ENCODE peak calls at places on chromosomes 16 and 17, in five cellular contexts. E is AG09319, M is HFF-Myc, Z is A549, L is endothelial cell. D is an unnamed sample.

GRCh38 chr16:3195975-3196374 is 8.0 kb downstream of the OR1F1 start:
- DNase-seq in M (no peak), E (no peak), L (no peak), Z (no peak), D (no peak)

GRCh38 chr16:47905771-47906170 is 250.0 kb downstream of the ABCC12 start:
- DNase-seq in E (no peak), M (no peak), Z (no peak), L (no peak), D (no peak)

GRCh38 chr16:29653436-29653835 is 9.6 kb upstream of the SPN start:
- DNase-seq in M (no peak), Z (no peak), L (no peak), E (no peak), D (no peak)

GRCh38 chr16:89155851-89156739 is 15.5 kb upstream of the CDH15 start:
- DNase-seq in E (no peak), Z (no peak), M (no peak), L (no peak), D (no peak)

GRCh38 chr16:58488531-58488930 is 11.4 kb upstream of the NDRG4 start:
- DNase-seq in E (no peak), Z (no peak), L (no peak), M (no peak), D (peak)

GRCh38 chr17:2214887-2215615 is 88.5 kb downstream of the SMG6 start:
- DNase-seq in E (no peak), Z (no peak), L (no peak), M (no peak), D (no peak)

GRCh38 chr16:67431077-67431804 is at the start of gene HSD11B2:
- DNase-seq in L (peak), M (no peak), E (no peak), Z (peak), D (peak)

GRCh38 chr17:69853533-69854262 is 221.3 kb upstream of the KCNJ16 start:
- DNase-seq in Z (no peak), M (no peak), L (no peak), E (no peak), D (no peak)

GRCh38 chr16:49671325-49671724 is 184.6 kb downstream of the ZNF423 start:
- DNase-seq in M (no peak), E (no peak), Z (no peak), L (no peak), D (no peak)

GRCh38 chr16:11517926-11518325 is 68.8 kb downstream of the LITAF start:
- DNase-seq in L (no peak), E (no peak), Z (no peak), M (no peak), D (no peak)

GRCh38 chr17:45291170-45291805 is 25.5 kb downstream of the MAP3K14 start:
- DNase-seq in E (no peak), M (no peak), Z (no peak), L (no peak), D (peak)

GRCh38 chr17:50076221-50076590 is 18.9 kb upstream of the PDK2 start:
- DNase-seq in L (no peak), Z (no peak), E (no peak), M (no peak), D (no peak)

GRCh38 chr17:82679586-82680465 is 18.7 kb downstream of the RAB40B start:
- DNase-seq in L (no peak), Z (no peak), E (no peak), M (no peak), D (peak)

GRCh38 chr17:37039269-37039668 is 90.5 kb downstream of the AATF start:
- DNase-seq in L (no peak), Z (no peak), E (no peak), M (no peak), D (no peak)

GRCh38 chr17:37406635-37407455 is at the start of the genes ACACA and TADA2A:
- DNase-seq in M (peak), Z (peak), L (peak), E (peak), D (peak)

GRCh38 chr16:12646098-12646489 is 157.6 kb downstream of the CPPED1 start:
- DNase-seq in M (no peak), E (no peak), Z (no peak), L (no peak), D (no peak)

DNA sequence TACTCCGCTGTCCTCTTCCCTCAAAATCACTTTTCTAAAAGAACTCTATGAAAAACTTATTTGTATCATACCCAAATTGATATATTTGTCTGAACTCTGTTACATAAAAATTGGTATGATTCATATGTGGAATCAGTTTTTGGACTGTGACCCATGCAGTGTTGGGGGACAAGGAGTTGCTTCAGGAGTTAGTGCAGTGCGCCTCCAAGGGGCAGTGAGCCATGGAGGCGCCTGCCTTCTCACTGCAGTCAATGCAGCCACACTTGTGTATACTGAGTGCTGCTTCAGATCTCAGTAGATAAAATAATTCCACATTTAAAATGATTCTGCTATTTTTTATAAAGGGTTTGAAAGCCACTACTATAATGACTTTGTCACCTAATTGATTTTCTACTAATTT is 32.5 kb downstream of the DGKE start:
- DNase-seq in Z (no peak), E (no peak), M (no peak), L (no peak), D (no peak)
- TF ChIP-seq CTCF in Z (peak), E (no peak), M (no peak), L (no peak), D (no peak)

DNA sequence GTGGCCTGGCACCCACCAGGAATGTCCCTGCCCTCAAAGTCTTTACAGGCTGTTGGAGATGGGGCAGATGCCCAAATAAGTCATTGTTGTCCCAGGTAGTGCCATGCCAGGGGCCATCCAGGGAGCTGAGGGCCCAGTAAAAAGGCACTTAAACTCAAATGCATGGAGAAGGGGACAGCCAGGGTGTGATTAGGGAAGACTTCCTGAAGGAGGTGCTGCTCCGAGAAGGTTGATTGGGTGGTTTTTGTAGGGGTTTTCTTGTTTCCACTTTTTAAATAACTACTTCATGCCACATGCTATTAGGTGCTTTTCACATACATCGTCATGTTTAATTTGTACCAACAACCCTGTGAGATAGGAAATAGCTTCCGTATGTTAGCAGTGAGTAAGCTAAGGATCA is 66.9 kb downstream of the RAI1 start:
- DNase-seq in M (no peak), Z (no peak), L (no peak), E (no peak), D (no peak)
- TF ChIP-seq CTCF in M (peak), Z (peak), L (no peak), E (no peak), D (no peak)

DNA sequence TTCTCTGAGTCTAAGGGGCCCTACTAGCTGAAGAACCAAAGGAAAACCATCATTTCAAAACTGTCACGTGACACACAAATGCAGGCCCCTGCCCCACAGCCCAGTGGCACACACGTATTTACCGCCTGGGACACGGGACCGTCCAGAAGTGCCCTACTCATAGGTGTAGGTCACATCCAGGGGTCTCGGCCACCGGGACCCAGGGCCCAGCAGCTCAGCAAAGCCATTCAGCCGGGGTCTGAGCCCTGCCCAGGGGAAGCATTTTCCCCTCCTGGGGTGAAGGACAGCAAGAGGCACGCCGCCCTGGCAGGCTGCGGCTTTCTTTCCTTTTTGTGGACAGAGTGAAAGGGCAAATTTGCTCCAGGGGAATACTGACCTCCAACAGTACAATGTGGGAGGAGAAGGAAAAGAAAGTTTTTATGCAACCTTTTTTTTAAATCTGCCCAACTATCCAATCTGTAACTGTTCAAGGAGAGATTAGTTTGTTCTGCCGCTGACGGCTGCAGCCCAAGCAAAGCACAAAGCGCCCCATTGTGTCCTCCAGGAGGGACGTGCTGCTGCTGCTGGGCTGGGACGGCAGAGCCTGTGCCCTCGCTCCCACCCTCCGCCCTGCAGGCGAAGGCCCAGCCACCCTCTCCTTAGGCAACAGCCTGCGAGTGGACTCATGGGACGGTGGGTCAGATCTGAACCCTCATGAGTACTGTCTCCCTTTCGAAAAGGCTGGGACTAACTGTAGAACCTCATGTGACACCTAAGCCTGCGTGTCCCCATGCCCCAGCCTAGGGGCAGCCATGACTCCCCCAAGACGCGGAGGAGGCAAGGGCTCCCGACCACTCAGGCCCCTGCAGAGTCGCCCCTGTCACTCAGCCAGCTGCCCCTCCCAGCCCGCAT is 21.3 kb downstream of the SLC7A5 start:
- DNase-seq in Z (no peak), E (no peak), M (no peak), L (no peak), D (no peak)
- TF ChIP-seq CTCF in Z (no peak), E (no peak), M (no peak), L (no peak), D (no peak)

GRCh38 chr16:52558448-52558847 is 11.5 kb upstream of the TOX3 start:
- DNase-seq in E (no peak), L (no peak), M (no peak), Z (no peak), D (no peak)

GRCh38 chr16:52557236-52557635 is 10.3 kb upstream of the TOX3 start:
- DNase-seq in L (no peak), Z (no peak), E (no peak), M (no peak), D (no peak)

GRCh38 chr16:52563767-52564611 is 17.0 kb upstream of the TOX3 start:
- DNase-seq in E (no peak), L (no peak), Z (no peak), M (no peak), D (no peak)

GRCh38 chr16:52562770-52563169 is 15.8 kb upstream of the TOX3 start:
- DNase-seq in Z (no peak), L (no peak), E (no peak), M (no peak), D (no peak)

DNA sequence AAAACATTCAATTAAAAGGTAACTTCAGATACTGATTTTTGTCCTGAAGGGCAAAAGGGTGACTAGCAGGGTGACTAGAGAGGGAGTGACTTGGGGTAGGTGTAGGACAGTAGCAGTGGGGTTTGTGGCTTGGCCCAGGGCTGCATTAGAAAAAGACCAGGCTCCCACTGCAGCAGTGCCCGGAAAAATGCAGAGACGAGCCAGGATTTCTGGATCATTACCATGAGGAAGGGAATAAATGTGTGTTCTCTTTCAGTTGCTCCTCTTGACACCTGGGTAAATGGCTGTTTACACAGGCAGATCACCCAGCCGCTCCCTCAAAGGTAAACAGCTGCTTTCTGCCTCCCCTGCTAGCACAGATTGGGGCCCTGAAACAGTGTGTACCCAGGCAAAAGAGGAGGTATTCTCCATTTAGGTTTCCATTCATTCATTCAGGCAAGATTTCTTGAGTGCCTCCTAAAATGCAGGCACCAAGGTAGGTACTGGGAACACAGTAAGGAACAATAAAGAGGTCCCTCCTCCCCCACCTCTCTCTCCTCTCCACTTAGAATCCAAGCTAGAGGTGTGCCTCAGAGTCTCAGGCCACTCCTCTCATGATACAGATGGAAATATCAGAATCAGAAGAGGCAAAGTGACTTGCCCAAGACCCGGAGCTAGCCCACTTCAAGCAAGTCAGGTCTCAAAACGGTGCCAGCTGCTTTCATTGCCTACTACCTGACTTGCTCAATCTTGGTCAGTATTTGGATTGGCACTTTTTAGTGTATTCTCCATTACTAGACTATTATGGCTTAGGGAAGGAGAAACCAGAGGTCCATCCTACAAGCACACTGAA is 15.2 kb upstream of the TOX3 start:
- DNase-seq in E (no peak), L (no peak), M (no peak), Z (no peak), D (no peak)
- TF ChIP-seq CTCF in E (no peak), L (no peak), M (no peak), Z (no peak), D (no peak)

DNA sequence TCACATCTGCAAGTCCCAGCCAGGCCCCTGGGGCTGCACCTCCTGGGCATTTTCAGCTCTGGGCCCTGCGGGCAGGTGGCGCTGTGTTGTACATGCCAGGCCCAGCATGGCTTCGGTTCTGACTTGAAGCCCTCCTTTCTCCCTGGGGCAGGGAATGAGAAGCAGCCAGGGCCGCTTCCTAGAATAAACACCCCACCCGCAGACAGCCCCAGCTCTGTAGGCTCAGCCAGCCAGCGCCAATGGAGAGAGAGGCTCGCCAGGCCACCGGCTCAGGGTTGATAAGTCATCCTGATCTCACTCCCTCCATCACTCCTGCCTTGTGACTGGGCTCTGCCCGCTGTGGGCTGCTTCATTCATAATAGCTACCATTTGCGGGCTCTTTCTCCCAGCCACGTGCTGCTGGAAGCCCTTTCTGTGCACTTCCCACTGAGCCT is 6.0 kb upstream of the GLIS2 start:
- DNase-seq in L (peak), Z (peak), M (no peak), E (peak), D (peak)
- TF ChIP-seq CTCF in L (peak), Z (peak), M (peak), E (peak), D (peak)

GRCh38 chr17:4596636-4597380 is 12.5 kb downstream of the SMTNL2 start:
- DNase-seq in L (peak), E (no peak), M (no peak), Z (no peak), D (no peak)

GRCh38 chr17:4593021-4593797 is 8.9 kb downstream of the SMTNL2 start:
- DNase-seq in Z (no peak), M (no peak), E (no peak), L (no peak), D (no peak)

GRCh38 chr17:4592240-4593005 is 8.1 kb downstream of the SMTNL2 start:
- DNase-seq in L (no peak), Z (no peak), E (no peak), M (no peak), D (no peak)

GRCh38 chr17:4591529-4591928 is 7.2 kb downstream of the SMTNL2 start:
- DNase-seq in Z (peak), M (no peak), E (no peak), L (no peak), D (peak)

GRCh38 chr17:4594406-4595349 is 10.3 kb downstream of the SMTNL2 start:
- DNase-seq in M (no peak), E (no peak), Z (no peak), L (peak), D (no peak)
- TF ChIP-seq CTCF in M (peak), E (no peak), Z (no peak), L (peak), D (peak)

GRCh38 chr17:73944366-73944765 is 259.1 kb upstream of the RPL38 start:
- DNase-seq in Z (no peak), M (no peak), E (no peak), L (no peak), D (no peak)

GRCh38 chr17:73949903-73950302 is 253.6 kb upstream of the RPL38 start:
- DNase-seq in E (no peak), Z (no peak), M (no peak), L (no peak), D (no peak)

GRCh38 chr17:73950515-73950914 is 253.0 kb upstream of the RPL38 start:
- DNase-seq in E (no peak), L (no peak), Z (no peak), M (no peak), D (no peak)

GRCh38 chr17:73943416-73943770 is 260.1 kb upstream of the RPL38 start:
- DNase-seq in E (no peak), Z (no peak), L (no peak), M (no peak), D (no peak)

DNA sequence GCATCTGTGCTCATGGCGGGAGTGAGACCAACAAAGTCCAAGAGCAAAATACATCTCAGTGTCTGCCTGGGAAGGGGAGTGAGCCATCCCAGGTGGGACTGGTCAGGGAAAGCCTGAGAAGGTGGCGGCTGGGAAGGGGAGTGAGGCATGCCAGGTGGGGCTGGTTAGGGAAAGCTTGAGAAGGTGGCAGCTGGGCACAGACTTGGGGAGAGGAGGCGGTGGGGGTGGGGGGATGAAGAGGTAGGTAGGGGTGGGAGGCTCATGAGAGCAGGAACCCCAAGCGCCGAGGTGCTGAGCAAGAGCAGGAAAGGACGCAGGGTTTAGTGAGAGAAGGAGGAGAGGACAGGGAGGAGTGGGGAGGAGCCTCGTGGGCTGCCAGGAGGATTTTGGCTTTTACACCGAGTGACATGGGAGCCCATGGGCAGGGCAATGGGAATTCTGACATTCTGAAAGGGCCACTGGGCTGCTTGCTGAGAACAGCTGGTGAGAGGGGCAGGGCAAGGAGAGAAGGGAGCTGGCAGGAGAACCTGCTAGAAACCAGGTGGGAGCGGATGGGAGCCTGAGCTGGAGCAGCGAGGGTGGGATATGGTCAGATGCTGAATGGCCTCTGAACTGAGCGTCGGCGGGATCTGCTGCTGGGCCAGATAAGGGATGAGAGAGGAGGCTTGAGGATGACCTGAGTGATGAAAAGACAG is 256.1 kb upstream of the RPL38 start:
- DNase-seq in M (no peak), L (no peak), E (no peak), Z (no peak), D (no peak)
- TF ChIP-seq CTCF in M (no peak), L (no peak), E (no peak), Z (no peak), D (no peak)

DNA sequence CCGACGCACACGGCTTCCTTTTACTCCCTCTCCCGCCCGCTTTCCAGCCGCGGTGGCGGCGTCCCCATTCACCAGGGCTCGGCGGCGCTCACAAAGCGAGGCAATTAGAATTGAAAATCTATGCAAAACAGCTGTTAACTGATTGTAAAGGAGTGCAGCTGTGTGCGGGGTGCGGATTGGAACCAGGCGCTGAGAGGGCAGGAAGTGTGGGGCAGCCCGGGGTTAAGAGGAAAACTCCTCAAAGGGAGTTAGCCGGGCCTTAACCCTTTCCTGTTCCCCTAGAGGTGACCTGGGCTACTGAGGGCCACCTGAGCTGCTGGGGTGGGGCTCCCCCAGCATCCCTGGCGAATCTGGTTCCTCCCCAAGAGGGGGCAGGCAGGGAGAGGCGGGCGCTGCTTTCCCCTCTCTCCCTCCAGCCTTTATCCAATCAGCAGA is 5.8 kb upstream of the GSE1 start:
- DNase-seq in M (no peak), L (peak), Z (no peak), E (no peak), D (no peak)
- TF ChIP-seq CTCF in M (no peak), L (no peak), Z (no peak), E (no peak), D (no peak)

DNA sequence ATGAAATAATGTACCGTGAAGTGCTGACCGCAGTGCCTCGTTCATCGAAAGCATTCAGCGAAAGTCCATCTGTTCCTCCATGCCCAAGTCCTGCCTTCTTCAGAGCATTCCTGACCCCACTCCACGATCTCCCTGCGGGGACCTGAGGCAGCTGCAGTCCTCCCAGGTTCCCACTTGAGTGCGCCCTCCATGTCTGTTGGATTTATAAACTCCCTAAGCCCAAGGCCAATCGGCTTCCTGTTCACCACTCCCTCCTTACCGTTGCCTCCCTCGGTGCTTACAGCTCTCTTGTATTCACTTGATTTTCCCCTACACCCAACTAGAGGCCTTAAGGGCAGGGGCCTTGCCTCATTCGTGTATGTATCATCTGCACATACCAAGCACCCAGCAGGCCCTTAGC is 2.8 kb downstream of the RAD51D start:
- DNase-seq in L (no peak), E (no peak), Z (no peak), M (no peak), D (no peak)
- TF ChIP-seq CTCF in L (no peak), E (no peak), Z (no peak), M (no peak), D (no peak)

D was measured in left lung.